ENCODE peak calls at places on chromosomes 4 and X, in seven cellular contexts. One of them, this sample, is unnamed. For H3K27me3, the result is how much of the 10 kb centered on the place peaks cover.

GRCh38 chr4:113893546-113893945 is 85.9 kb downstream of the ARSJ start:
- DNase-seq in adipocyte: no peak
- DNase-seq in pancreas: no peak
- DNase-seq in body of pancreas: no peak
- DNase-seq in transverse colon: no peak
- DNase-seq in Panc1: no peak
- DNase-seq in AG04450: no peak
- DNase-seq in this sample: no peak

GRCh38 chrX:101682723-101683122 is 23.1 kb upstream of the ARMCX2 start:
- DNase-seq in adipocyte: peak
- DNase-seq in pancreas: no peak
- DNase-seq in body of pancreas: no peak
- DNase-seq in transverse colon: no peak
- DNase-seq in Panc1: no peak
- DNase-seq in AG04450: no peak
- DNase-seq in this sample: no peak

GRCh38 chrX:9466711-9467110 is 1.9 kb downstream of the TBL1X start:
- DNase-seq in adipocyte: no peak
- DNase-seq in pancreas: no peak
- DNase-seq in body of pancreas: no peak
- DNase-seq in transverse colon: no peak
- DNase-seq in Panc1: no peak
- DNase-seq in AG04450: no peak
- DNase-seq in this sample: no peak

GRCh38 chrX:74804574-74804973 is 120.7 kb downstream of the NEXMIF start:
- DNase-seq in adipocyte: no peak
- DNase-seq in pancreas: no peak
- DNase-seq in body of pancreas: peak
- DNase-seq in transverse colon: no peak
- DNase-seq in Panc1: no peak
- DNase-seq in AG04450: no peak
- DNase-seq in this sample: peak

GRCh38 chrX:136227948-136228584 is 23.1 kb downstream of the MAP7D3 start:
- DNase-seq in adipocyte: no peak
- DNase-seq in pancreas: no peak
- DNase-seq in body of pancreas: no peak
- DNase-seq in transverse colon: no peak
- DNase-seq in Panc1: no peak
- DNase-seq in AG04450: no peak
- DNase-seq in this sample: no peak

GRCh38 chrX:112766774-112767173 is 73.9 kb downstream of the AMOT start:
- DNase-seq in adipocyte: no peak
- DNase-seq in pancreas: no peak
- DNase-seq in body of pancreas: no peak
- DNase-seq in transverse colon: no peak
- DNase-seq in Panc1: no peak
- DNase-seq in AG04450: no peak
- DNase-seq in this sample: no peak

GRCh38 chr4:89929425-89930272 is 35.0 kb downstream of the MMRN1 start:
- DNase-seq in adipocyte: no peak
- DNase-seq in pancreas: no peak
- DNase-seq in body of pancreas: no peak
- DNase-seq in transverse colon: no peak
- DNase-seq in Panc1: no peak
- DNase-seq in AG04450: no peak
- DNase-seq in this sample: no peak

GRCh38 chr4:8010618-8011017 is 71.0 kb upstream of the AFAP1 start:
- DNase-seq in adipocyte: peak
- DNase-seq in pancreas: peak
- DNase-seq in body of pancreas: peak
- DNase-seq in transverse colon: peak
- DNase-seq in Panc1: no peak
- DNase-seq in AG04450: no peak
- DNase-seq in this sample: peak

GRCh38 chr4:79224777-79225104 is 101.1 kb downstream of the NAA11 start:
- DNase-seq in adipocyte: no peak
- DNase-seq in pancreas: no peak
- DNase-seq in body of pancreas: no peak
- DNase-seq in transverse colon: no peak
- DNase-seq in Panc1: no peak
- DNase-seq in AG04450: no peak
- DNase-seq in this sample: no peak

GRCh38 chr4:32429151-32429550 is 1709.0 kb downstream of the PCDH7 start:
- DNase-seq in adipocyte: peak
- DNase-seq in pancreas: no peak
- DNase-seq in body of pancreas: no peak
- DNase-seq in transverse colon: no peak
- DNase-seq in Panc1: no peak
- DNase-seq in AG04450: no peak
- DNase-seq in this sample: no peak

GRCh38 chrX:78555401-78555980 is 103.6 kb downstream of the RTL3 start:
- DNase-seq in adipocyte: peak
- DNase-seq in pancreas: no peak
- DNase-seq in body of pancreas: no peak
- DNase-seq in transverse colon: no peak
- DNase-seq in Panc1: no peak
- DNase-seq in AG04450: no peak
- DNase-seq in this sample: no peak

GRCh38 chrX:1051421-1051820 is 161.0 kb downstream of the CRLF2 start:
- DNase-seq in adipocyte: no peak
- DNase-seq in pancreas: no peak
- DNase-seq in body of pancreas: no peak
- DNase-seq in transverse colon: no peak
- DNase-seq in Panc1: no peak
- DNase-seq in AG04450: no peak
- DNase-seq in this sample: no peak

GRCh38 chr4:99349338-99349737 is 3.2 kb downstream of the ADH1C start:
- DNase-seq in adipocyte: no peak
- DNase-seq in pancreas: no peak
- DNase-seq in body of pancreas: no peak
- DNase-seq in transverse colon: no peak
- DNase-seq in Panc1: no peak
- DNase-seq in AG04450: no peak
- DNase-seq in this sample: no peak

GRCh38 chr4:99352602-99353580 is at the start of gene ADH1C:
- DNase-seq in adipocyte: no peak
- DNase-seq in pancreas: peak
- DNase-seq in body of pancreas: peak
- DNase-seq in transverse colon: peak
- DNase-seq in Panc1: no peak
- DNase-seq in AG04450: no peak
- DNase-seq in this sample: no peak

GRCh38 chr4:99356992-99357391 is 4.4 kb upstream of the ADH1C start:
- DNase-seq in adipocyte: no peak
- DNase-seq in pancreas: no peak
- DNase-seq in body of pancreas: no peak
- DNase-seq in transverse colon: no peak
- DNase-seq in Panc1: no peak
- DNase-seq in AG04450: no peak
- DNase-seq in this sample: no peak

GRCh38 chr4:99351487-99351886 is 1.1 kb downstream of the ADH1C start:
- DNase-seq in adipocyte: no peak
- DNase-seq in pancreas: no peak
- DNase-seq in body of pancreas: no peak
- DNase-seq in transverse colon: no peak
- DNase-seq in Panc1: no peak
- DNase-seq in AG04450: no peak
- DNase-seq in this sample: no peak
- H3K4me3 ChIP-seq in adipocyte: no peak
- H3K4me3 ChIP-seq in pancreas: no peak
- H3K4me3 ChIP-seq in body of pancreas: no peak
- H3K4me3 ChIP-seq in transverse colon: peak
- H3K4me3 ChIP-seq in Panc1: no peak
- H3K4me3 ChIP-seq in AG04450: no peak
- H3K4me3 ChIP-seq in this sample: no peak

DNA sequence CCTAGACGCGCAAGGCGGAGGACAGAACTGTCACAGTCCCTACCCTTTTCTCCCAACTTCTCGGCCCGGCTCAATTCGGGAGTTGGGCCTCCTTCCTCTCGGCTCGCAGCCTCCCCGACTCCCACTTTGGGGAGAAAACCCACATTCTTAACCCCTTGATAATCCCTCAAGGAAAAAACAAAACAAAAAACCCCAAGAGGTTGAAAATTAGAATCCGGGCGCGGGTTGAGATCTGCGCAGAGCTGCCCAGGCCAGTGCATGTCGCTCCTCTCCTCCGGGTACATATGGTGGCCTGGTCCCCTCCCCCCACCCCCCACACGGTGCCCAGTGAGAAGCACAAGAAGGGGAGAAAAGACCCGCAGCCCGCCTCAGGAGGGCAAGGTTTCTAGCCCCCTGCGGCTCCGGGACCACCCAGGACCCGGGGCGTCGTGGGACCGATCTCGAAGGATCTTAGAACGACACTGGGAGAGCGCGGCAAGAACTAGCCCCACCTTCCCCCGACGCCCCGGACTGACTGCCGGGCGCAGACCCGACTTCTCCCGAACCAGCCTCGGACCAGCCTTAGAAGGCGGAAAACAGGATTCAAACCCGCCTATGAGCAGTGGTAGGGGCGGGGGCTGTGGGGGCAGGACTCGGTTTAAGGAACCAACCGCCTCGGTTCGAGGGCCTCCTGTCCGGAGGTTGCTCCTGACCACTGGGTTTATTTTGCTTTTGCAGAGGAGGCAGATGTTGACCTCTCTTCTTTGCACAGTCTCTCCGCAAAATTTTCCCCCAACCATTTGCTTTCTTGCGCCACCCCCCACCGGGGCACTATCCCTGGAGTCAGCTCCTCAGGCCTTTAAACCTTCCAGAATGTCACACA is 2.5 kb upstream of the PDGFRA start:
- DNase-seq in adipocyte: peak
- DNase-seq in pancreas: no peak
- DNase-seq in body of pancreas: peak
- DNase-seq in transverse colon: peak
- DNase-seq in Panc1: no peak
- DNase-seq in AG04450: peak
- DNase-seq in this sample: peak
- H3K27me3 ChIP-seq in adipocyte: under half
- H3K27me3 ChIP-seq in pancreas: under half
- H3K27me3 ChIP-seq in body of pancreas: half or more
- H3K27me3 ChIP-seq in transverse colon: half or more
- H3K27me3 ChIP-seq in Panc1: under half
- H3K27me3 ChIP-seq in AG04450: under half
- H3K27me3 ChIP-seq in this sample: under half

GRCh38 chr4:6596948-6597347 is 22.0 kb downstream of the MAN2B2 start:
- DNase-seq in adipocyte: no peak
- DNase-seq in pancreas: no peak
- DNase-seq in body of pancreas: no peak
- DNase-seq in transverse colon: no peak
- DNase-seq in Panc1: no peak
- DNase-seq in AG04450: no peak
- DNase-seq in this sample: no peak
- H3K4me3 ChIP-seq in adipocyte: no peak
- H3K4me3 ChIP-seq in pancreas: no peak
- H3K4me3 ChIP-seq in body of pancreas: no peak
- H3K4me3 ChIP-seq in transverse colon: no peak
- H3K4me3 ChIP-seq in Panc1: no peak
- H3K4me3 ChIP-seq in AG04450: no peak
- H3K4me3 ChIP-seq in this sample: no peak

GRCh38 chrX:68980906-68981616 is 152.2 kb downstream of the EFNB1 start:
- DNase-seq in adipocyte: no peak
- DNase-seq in pancreas: no peak
- DNase-seq in body of pancreas: no peak
- DNase-seq in transverse colon: no peak
- DNase-seq in Panc1: no peak
- DNase-seq in AG04450: no peak
- DNase-seq in this sample: no peak

GRCh38 chrX:68978211-68978780 is 149.5 kb downstream of the EFNB1 start:
- DNase-seq in adipocyte: peak
- DNase-seq in pancreas: no peak
- DNase-seq in body of pancreas: peak
- DNase-seq in transverse colon: no peak
- DNase-seq in Panc1: no peak
- DNase-seq in AG04450: peak
- DNase-seq in this sample: no peak

GRCh38 chrX:68983004-68983857 is 154.4 kb downstream of the EFNB1 start:
- DNase-seq in adipocyte: no peak
- DNase-seq in pancreas: no peak
- DNase-seq in body of pancreas: no peak
- DNase-seq in transverse colon: no peak
- DNase-seq in Panc1: no peak
- DNase-seq in AG04450: no peak
- DNase-seq in this sample: no peak

GRCh38 chrX:68985135-68985725 is 156.4 kb downstream of the EFNB1 start:
- DNase-seq in adipocyte: no peak
- DNase-seq in pancreas: no peak
- DNase-seq in body of pancreas: no peak
- DNase-seq in transverse colon: no peak
- DNase-seq in Panc1: no peak
- DNase-seq in AG04450: no peak
- DNase-seq in this sample: no peak

DNA sequence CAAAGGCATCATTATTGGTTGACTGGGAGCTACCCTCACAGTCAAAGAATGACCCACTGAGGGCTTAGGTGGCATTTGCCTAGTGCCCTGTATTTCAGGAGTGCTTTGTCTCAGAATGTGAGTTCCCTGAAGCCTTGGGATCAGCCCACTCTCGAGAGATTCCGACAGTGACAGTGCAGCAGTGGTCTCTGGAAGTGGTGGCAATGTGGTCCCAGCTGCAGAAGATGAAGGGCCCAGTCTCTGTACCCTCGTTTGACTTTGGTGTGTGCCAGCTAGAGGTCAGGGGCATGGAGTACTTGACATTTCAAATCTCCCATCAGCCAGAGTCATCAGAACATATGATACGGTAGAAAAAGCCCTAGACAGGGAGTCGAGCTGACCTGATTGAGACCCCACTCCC is 153.7 kb downstream of the EFNB1 start:
- DNase-seq in adipocyte: no peak
- DNase-seq in pancreas: no peak
- DNase-seq in body of pancreas: no peak
- DNase-seq in transverse colon: no peak
- DNase-seq in Panc1: no peak
- DNase-seq in AG04450: no peak
- DNase-seq in this sample: no peak
- H3K27me3 ChIP-seq in adipocyte: under half
- H3K27me3 ChIP-seq in pancreas: under half
- H3K27me3 ChIP-seq in body of pancreas: under half
- H3K27me3 ChIP-seq in transverse colon: under half
- H3K27me3 ChIP-seq in Panc1: under half
- H3K27me3 ChIP-seq in AG04450: under half
- H3K27me3 ChIP-seq in this sample: under half

DNA sequence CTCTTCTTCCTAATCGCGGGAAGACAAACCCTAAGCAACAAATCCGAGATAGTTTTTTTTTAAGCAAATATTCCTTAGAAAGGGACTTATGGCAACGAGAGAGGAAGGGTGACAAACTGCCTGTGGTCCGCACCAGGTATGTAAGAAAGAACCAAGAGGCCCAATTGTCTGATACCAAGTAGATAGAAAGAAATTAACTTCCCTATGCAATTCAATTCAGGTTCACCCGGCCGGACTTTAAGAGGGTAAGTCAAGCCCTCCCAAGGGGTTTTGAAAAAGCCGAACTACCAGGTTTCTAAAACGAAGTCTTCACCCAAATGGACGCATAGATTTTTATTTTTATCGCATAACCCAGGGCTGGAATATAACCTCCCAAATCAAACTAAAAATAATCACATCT is 1.7 kb upstream of the MAB21L2 start:
- DNase-seq in adipocyte: peak
- DNase-seq in pancreas: no peak
- DNase-seq in body of pancreas: no peak
- DNase-seq in transverse colon: no peak
- DNase-seq in Panc1: no peak
- DNase-seq in AG04450: no peak
- DNase-seq in this sample: no peak
- H3K4me3 ChIP-seq in adipocyte: peak
- H3K4me3 ChIP-seq in pancreas: no peak
- H3K4me3 ChIP-seq in body of pancreas: no peak
- H3K4me3 ChIP-seq in transverse colon: peak
- H3K4me3 ChIP-seq in Panc1: no peak
- H3K4me3 ChIP-seq in AG04450: peak
- H3K4me3 ChIP-seq in this sample: no peak